ENCODE peak calls at places on chromosomes 6 and 20, in seven cellular contexts. One of them, this sample, is unnamed.

GRCh38 chr6:131900231-131900630 is 50.9 kb downstream of the CCN2 start:
- DNase-seq in hepatocyte: no peak
- DNase-seq in HCT116: no peak
- DNase-seq in HL-60: no peak
- DNase-seq in tibial artery: no peak
- DNase-seq in CD8-positive, alpha-beta T cell: no peak
- DNase-seq in astrocyte: no peak
- DNase-seq in this sample: no peak

GRCh38 chr6:139708342-139709199 is 334.1 kb upstream of the CITED2 start:
- DNase-seq in hepatocyte: peak
- DNase-seq in HCT116: no peak
- DNase-seq in HL-60: no peak
- DNase-seq in tibial artery: no peak
- DNase-seq in CD8-positive, alpha-beta T cell: no peak
- DNase-seq in astrocyte: peak
- DNase-seq in this sample: peak

GRCh38 chr6:105814745-105815536 is 271.2 kb upstream of the PRDM1 start:
- DNase-seq in hepatocyte: no peak
- DNase-seq in HCT116: no peak
- DNase-seq in HL-60: no peak
- DNase-seq in tibial artery: no peak
- DNase-seq in CD8-positive, alpha-beta T cell: no peak
- DNase-seq in astrocyte: no peak
- DNase-seq in this sample: no peak

GRCh38 chr6:77457720-77458349 is 5.5 kb downstream of the HTR1B start:
- DNase-seq in hepatocyte: peak
- DNase-seq in HCT116: peak
- DNase-seq in HL-60: peak
- DNase-seq in tibial artery: peak
- DNase-seq in CD8-positive, alpha-beta T cell: no peak
- DNase-seq in astrocyte: peak
- DNase-seq in this sample: peak

GRCh38 chr6:36616888-36617521 is 22.8 kb downstream of the SRSF3 start:
- DNase-seq in hepatocyte: no peak
- DNase-seq in HCT116: peak
- DNase-seq in HL-60: no peak
- DNase-seq in tibial artery: peak
- DNase-seq in CD8-positive, alpha-beta T cell: no peak
- DNase-seq in astrocyte: peak
- DNase-seq in this sample: peak

GRCh38 chr20:8527998-8528397 is 395.9 kb downstream of the PLCB1 start:
- DNase-seq in hepatocyte: no peak
- DNase-seq in HCT116: no peak
- DNase-seq in HL-60: peak
- DNase-seq in tibial artery: no peak
- DNase-seq in CD8-positive, alpha-beta T cell: no peak
- DNase-seq in astrocyte: peak
- DNase-seq in this sample: no peak

GRCh38 chr20:34995696-34996095 is 40.0 kb downstream of the MYH7B start:
- DNase-seq in hepatocyte: no peak
- DNase-seq in HCT116: no peak
- DNase-seq in HL-60: no peak
- DNase-seq in tibial artery: no peak
- DNase-seq in CD8-positive, alpha-beta T cell: no peak
- DNase-seq in astrocyte: no peak
- DNase-seq in this sample: no peak

GRCh38 chr6:69693749-69694148 is 103.1 kb downstream of the LMBRD1 start:
- DNase-seq in hepatocyte: no peak
- DNase-seq in HCT116: no peak
- DNase-seq in HL-60: no peak
- DNase-seq in tibial artery: no peak
- DNase-seq in CD8-positive, alpha-beta T cell: no peak
- DNase-seq in astrocyte: no peak
- DNase-seq in this sample: no peak

GRCh38 chr20:440148-440547 is 22.2 kb downstream of the TBC1D20 start:
- DNase-seq in hepatocyte: no peak
- DNase-seq in HCT116: no peak
- DNase-seq in HL-60: no peak
- DNase-seq in tibial artery: no peak
- DNase-seq in CD8-positive, alpha-beta T cell: no peak
- DNase-seq in astrocyte: no peak
- DNase-seq in this sample: no peak

GRCh38 chr20:436476-436875 is 25.9 kb downstream of the TBC1D20 start:
- DNase-seq in hepatocyte: no peak
- DNase-seq in HCT116: no peak
- DNase-seq in HL-60: no peak
- DNase-seq in tibial artery: no peak
- DNase-seq in CD8-positive, alpha-beta T cell: no peak
- DNase-seq in astrocyte: no peak
- DNase-seq in this sample: no peak

GRCh38 chr20:437787-438486 is 24.4 kb downstream of the TBC1D20 start:
- DNase-seq in hepatocyte: no peak
- DNase-seq in HCT116: no peak
- DNase-seq in HL-60: peak
- DNase-seq in tibial artery: no peak
- DNase-seq in CD8-positive, alpha-beta T cell: peak
- DNase-seq in astrocyte: no peak
- DNase-seq in this sample: no peak

GRCh38 chr20:440636-441035 is 21.7 kb downstream of the TBC1D20 start:
- DNase-seq in hepatocyte: no peak
- DNase-seq in HCT116: no peak
- DNase-seq in HL-60: no peak
- DNase-seq in tibial artery: no peak
- DNase-seq in CD8-positive, alpha-beta T cell: no peak
- DNase-seq in astrocyte: peak
- DNase-seq in this sample: no peak

DNA sequence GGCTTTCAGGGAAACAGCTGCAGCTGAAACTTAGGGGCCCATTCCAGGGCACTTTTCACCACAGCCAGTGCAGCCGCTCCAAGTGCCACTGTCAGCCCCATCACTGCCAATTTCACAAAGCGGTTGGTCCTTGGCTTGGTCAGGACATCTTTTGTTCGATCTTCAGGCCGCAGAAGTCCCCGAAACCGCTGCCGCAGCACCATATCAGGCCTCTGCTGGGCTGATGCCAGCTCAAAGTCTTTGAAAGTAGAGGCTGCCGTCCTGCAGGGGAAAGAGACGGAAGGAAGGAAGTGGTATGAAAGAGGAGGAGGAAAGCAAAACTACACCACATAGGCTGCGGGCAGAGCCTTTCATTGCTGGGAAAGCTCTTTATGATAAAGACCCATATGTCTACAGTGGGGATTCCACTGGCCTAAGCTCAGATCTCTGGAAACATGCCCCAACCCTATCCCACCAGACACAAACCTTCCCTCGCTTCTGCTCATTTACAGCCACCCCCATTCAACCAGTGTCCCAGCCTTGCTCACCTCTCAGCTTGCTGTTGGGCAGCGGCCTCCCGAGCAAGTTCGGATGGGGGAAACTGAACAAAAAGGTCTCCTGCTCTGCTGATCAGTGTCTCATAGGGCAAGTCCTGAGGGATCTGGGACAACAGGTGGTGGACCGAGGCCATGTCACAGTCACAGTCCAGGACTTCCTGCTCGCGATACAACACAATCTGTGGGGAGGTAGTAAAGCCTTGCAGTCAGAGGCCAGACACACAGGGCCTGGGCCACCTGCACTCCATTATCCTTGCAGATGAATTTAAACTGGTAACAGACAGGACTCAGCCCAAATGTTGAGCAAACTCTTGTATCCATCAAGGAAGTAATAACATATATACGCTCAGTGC is 23.5 kb downstream of the TBC1D20 start:
- DNase-seq in hepatocyte: no peak
- DNase-seq in HCT116: no peak
- DNase-seq in HL-60: peak
- DNase-seq in tibial artery: peak
- DNase-seq in CD8-positive, alpha-beta T cell: peak
- DNase-seq in astrocyte: no peak
- DNase-seq in this sample: peak
- H3K27ac ChIP-seq in hepatocyte: no peak
- H3K27ac ChIP-seq in HCT116: no peak
- H3K27ac ChIP-seq in HL-60: peak
- H3K27ac ChIP-seq in tibial artery: no peak
- H3K27ac ChIP-seq in CD8-positive, alpha-beta T cell: no peak
- H3K27ac ChIP-seq in astrocyte: no peak
- H3K27ac ChIP-seq in this sample: no peak

GRCh38 chr6:145953200-145953599 is 11.0 kb downstream of the SHPRH start:
- DNase-seq in hepatocyte: no peak
- DNase-seq in HCT116: no peak
- DNase-seq in HL-60: no peak
- DNase-seq in tibial artery: no peak
- DNase-seq in CD8-positive, alpha-beta T cell: no peak
- DNase-seq in astrocyte: peak
- DNase-seq in this sample: no peak

GRCh38 chr6:145948878-145949613 is 15.1 kb downstream of the SHPRH start:
- DNase-seq in hepatocyte: no peak
- DNase-seq in HCT116: no peak
- DNase-seq in HL-60: no peak
- DNase-seq in tibial artery: no peak
- DNase-seq in CD8-positive, alpha-beta T cell: no peak
- DNase-seq in astrocyte: no peak
- DNase-seq in this sample: no peak

DNA sequence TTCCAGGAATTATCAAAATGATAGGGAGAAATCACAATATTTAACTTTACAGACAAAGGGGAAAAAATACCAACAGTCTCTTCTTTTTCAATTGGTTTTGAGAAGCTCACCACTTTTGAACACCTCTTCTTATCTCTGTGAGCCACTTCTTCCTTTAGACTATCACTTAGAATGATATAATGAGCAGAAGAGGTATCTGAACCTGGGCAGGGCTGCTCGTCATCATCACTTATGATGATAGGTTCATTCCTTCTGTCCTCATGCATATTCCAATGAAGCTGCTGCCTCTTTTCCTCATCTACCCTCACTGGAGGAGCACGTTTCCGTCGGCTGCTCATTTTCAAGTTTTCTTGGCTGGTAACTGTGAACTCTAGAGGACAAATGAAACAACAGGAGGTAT is 9.2 kb downstream of the SHPRH start:
- DNase-seq in hepatocyte: no peak
- DNase-seq in HCT116: no peak
- DNase-seq in HL-60: no peak
- DNase-seq in tibial artery: no peak
- DNase-seq in CD8-positive, alpha-beta T cell: no peak
- DNase-seq in astrocyte: no peak
- DNase-seq in this sample: no peak
- H3K4me3 ChIP-seq in hepatocyte: no peak
- H3K4me3 ChIP-seq in HCT116: no peak
- H3K4me3 ChIP-seq in HL-60: no peak
- H3K4me3 ChIP-seq in tibial artery: no peak
- H3K4me3 ChIP-seq in CD8-positive, alpha-beta T cell: no peak
- H3K4me3 ChIP-seq in astrocyte: no peak
- H3K4me3 ChIP-seq in this sample: no peak

DNA sequence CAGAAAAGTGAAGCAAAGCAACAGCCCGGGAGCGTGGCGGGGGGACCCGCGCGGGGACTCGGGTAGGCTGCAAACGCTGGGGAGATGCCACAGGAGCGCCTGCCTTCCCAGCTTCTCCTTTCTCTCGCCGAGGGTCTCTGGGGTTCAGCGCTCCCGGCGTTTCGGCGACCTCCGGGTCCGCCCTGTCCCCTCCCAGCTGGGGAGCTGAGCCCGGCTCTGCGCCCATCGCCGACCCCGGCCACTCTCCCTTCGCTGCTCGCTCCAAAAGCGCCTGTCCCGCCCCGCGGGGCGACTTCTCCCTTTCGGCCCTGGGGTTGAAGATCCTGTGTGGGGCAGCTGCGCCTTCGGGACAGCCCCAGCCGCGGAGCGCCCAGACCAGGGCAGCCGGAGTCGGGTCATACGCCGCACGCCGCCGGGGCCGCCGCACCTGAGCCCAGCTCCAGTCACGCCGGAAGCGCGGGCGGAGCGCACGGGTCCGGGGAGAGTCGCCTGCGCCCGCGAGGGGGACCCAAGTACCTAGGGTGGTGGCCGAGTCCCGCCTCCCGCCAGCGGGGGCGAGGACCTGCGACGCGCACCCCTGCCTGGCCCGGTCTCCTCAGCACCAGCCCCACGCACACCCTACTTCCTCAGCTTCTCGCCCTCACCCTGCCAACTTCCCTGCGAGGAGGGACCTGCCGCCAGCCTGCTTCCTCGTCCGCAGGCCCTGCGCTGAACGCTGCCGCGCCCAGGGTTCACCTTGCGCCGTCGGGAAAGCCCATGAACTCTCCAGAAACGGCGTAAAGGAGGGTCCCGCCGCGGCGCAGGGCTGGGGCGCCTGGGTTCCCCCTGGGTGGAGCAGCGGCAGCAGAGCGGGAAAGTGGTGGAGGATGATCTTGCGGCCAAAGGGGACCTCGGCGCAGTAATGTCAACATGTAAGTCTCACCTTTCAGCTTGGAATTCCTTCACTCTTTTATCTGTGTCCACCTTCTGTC is at the start of gene ADGRG6:
- DNase-seq in hepatocyte: peak
- DNase-seq in HCT116: peak
- DNase-seq in HL-60: peak
- DNase-seq in tibial artery: no peak
- DNase-seq in CD8-positive, alpha-beta T cell: peak
- DNase-seq in astrocyte: peak
- DNase-seq in this sample: peak
- H3K27ac ChIP-seq in hepatocyte: peak
- H3K27ac ChIP-seq in HCT116: peak
- H3K27ac ChIP-seq in HL-60: no peak
- H3K27ac ChIP-seq in tibial artery: no peak
- H3K27ac ChIP-seq in CD8-positive, alpha-beta T cell: no peak
- H3K27ac ChIP-seq in astrocyte: peak
- H3K27ac ChIP-seq in this sample: peak

GRCh38 chr6:168307695-168308021 is 11.9 kb downstream of the DACT2 start:
- DNase-seq in hepatocyte: no peak
- DNase-seq in HCT116: no peak
- DNase-seq in HL-60: no peak
- DNase-seq in tibial artery: no peak
- DNase-seq in CD8-positive, alpha-beta T cell: no peak
- DNase-seq in astrocyte: no peak
- DNase-seq in this sample: no peak
- H3K4me3 ChIP-seq in hepatocyte: no peak
- H3K4me3 ChIP-seq in HCT116: no peak
- H3K4me3 ChIP-seq in HL-60: no peak
- H3K4me3 ChIP-seq in tibial artery: no peak
- H3K4me3 ChIP-seq in CD8-positive, alpha-beta T cell: no peak
- H3K4me3 ChIP-seq in astrocyte: no peak
- H3K4me3 ChIP-seq in this sample: no peak

GRCh38 chr6:81511423-81511822 is 241.1 kb downstream of the TENT5A start:
- DNase-seq in hepatocyte: no peak
- DNase-seq in HCT116: no peak
- DNase-seq in HL-60: no peak
- DNase-seq in tibial artery: no peak
- DNase-seq in CD8-positive, alpha-beta T cell: no peak
- DNase-seq in astrocyte: no peak
- DNase-seq in this sample: peak
- H3K27ac ChIP-seq in hepatocyte: no peak
- H3K27ac ChIP-seq in HCT116: no peak
- H3K27ac ChIP-seq in HL-60: no peak
- H3K27ac ChIP-seq in tibial artery: no peak
- H3K27ac ChIP-seq in CD8-positive, alpha-beta T cell: no peak
- H3K27ac ChIP-seq in astrocyte: no peak
- H3K27ac ChIP-seq in this sample: no peak